ENCODE peak calls at places on chromosomes 7 and 10, in six cellular contexts. A, L, H, R, J and F are unnamed samples.

GRCh38 chr10:119878524-119878923 is 5.9 kb upstream of the MCMBP start:
- DNase-seq in A (no peak), R (no peak), H (no peak), L (no peak), J (no peak), F (no peak)

GRCh38 chr10:78714225-78714624 is 354.5 kb upstream of the ZMIZ1 start:
- DNase-seq in R (no peak), L (no peak), A (no peak), H (no peak), J (no peak), F (no peak)

GRCh38 chr10:127563718-127564553 is 14.8 kb downstream of the NPS start:
- DNase-seq in A (no peak), J (no peak), H (no peak), L (peak), R (peak), F (no peak)

GRCh38 chr10:5948999-5949759 is 28.2 kb downstream of the IL15RA start:
- DNase-seq in L (peak), H (no peak), J (no peak), R (peak), A (peak), F (peak)

GRCh38 chr10:108899686-108900085 is 1023.6 kb downstream of the XPNPEP1 start:
- DNase-seq in J (no peak), A (no peak), L (no peak), R (peak), H (no peak), F (no peak)

GRCh38 chr10:95831515-95831914 is 75.6 kb downstream of the ENTPD1 start:
- DNase-seq in A (no peak), R (no peak), H (no peak), J (no peak), L (no peak), F (no peak)

GRCh38 chr10:117967149-117967548 is 79.6 kb downstream of the RAB11FIP2 start:
- DNase-seq in L (no peak), A (no peak), R (no peak), J (no peak), H (no peak), F (peak)

GRCh38 chr10:77036993-77037734 is 600.4 kb downstream of the KCNMA1 start:
- DNase-seq in A (no peak), H (no peak), J (no peak), L (no peak), R (peak), F (no peak)

GRCh38 chr10:125189162-125189561 is 28.8 kb upstream of the CTBP2 start:
- DNase-seq in J (no peak), A (no peak), L (no peak), H (no peak), R (no peak), F (no peak)

GRCh38 chr10:89119651-89120050 is 87.5 kb downstream of the CH25H start:
- DNase-seq in L (no peak), H (no peak), A (no peak), R (no peak), J (no peak), F (no peak)

GRCh38 chr7:128404826-128405344 is 4.9 kb downstream of the IMPDH1 start:
- DNase-seq in A (no peak), L (no peak), R (no peak), J (no peak), H (no peak), F (no peak)

GRCh38 chr10:34492081-34492480 is 323.0 kb downstream of the PARD3 start:
- DNase-seq in A (peak), L (no peak), R (no peak), J (no peak), H (no peak), F (no peak)

GRCh38 chr7:157384301-157384700 is 47.5 kb downstream of the DNAJB6 start:
- DNase-seq in J (no peak), A (no peak), L (no peak), R (no peak), H (no peak), F (no peak)

GRCh38 chr10:60089095-60089494 is 182.7 kb upstream of the CCDC6 start:
- DNase-seq in H (no peak), J (no peak), A (no peak), L (no peak), R (no peak), F (no peak)

GRCh38 chr7:27367179-27367929 is 124.8 kb downstream of the EVX1 start:
- DNase-seq in L (no peak), H (no peak), A (no peak), R (no peak), J (no peak), F (no peak)

GRCh38 chr10:58400609-58401008 is 15.4 kb downstream of the TFAM start:
- DNase-seq in L (no peak), J (no peak), H (no peak), A (no peak), R (no peak), F (no peak)

GRCh38 chr7:113996405-113996804 is 77.6 kb upstream of the PPP1R3A start:
- DNase-seq in A (no peak), L (no peak), H (no peak), J (no peak), R (peak), F (no peak)

GRCh38 chr10:47406870-47407648 is 23.0 kb upstream of the ZNF488 start:
- DNase-seq in A (no peak), L (peak), J (no peak), R (peak), H (no peak), F (no peak)

GRCh38 chr7:71488308-71488707 is 356.4 kb downstream of the GALNT17 start:
- DNase-seq in L (no peak), H (peak), J (no peak), R (no peak), A (no peak), F (no peak)

GRCh38 chr7:36366649-36367560 is 22.8 kb upstream of the ANLN start:
- DNase-seq in A (peak), H (peak), L (peak), R (peak), J (peak), F (peak)

GRCh38 chr7:151061241-151062110 is 2.1 kb downstream of the SLC4A2 start:
- DNase-seq in R (peak), L (no peak), J (no peak), A (no peak), H (no peak), F (no peak)

GRCh38 chr10:7667262-7668141 is 736 bp upstream of the ITIH5 start:
- DNase-seq in R (peak), J (no peak), A (no peak), L (no peak), H (no peak), F (no peak)

GRCh38 chr7:138878064-138878463 is 80.1 kb upstream of the ATP6V0A4 start:
- DNase-seq in A (no peak), H (no peak), L (no peak), R (no peak), J (no peak), F (no peak)

GRCh38 chr7:159038066-159038465 is 106.6 kb downstream of the VIPR2 start:
- DNase-seq in J (peak), H (no peak), A (no peak), R (no peak), L (no peak), F (no peak)

GRCh38 chr7:101707587-101707986 is 78.5 kb upstream of the MYL10 start:
- DNase-seq in H (no peak), J (no peak), R (no peak), L (no peak), A (no peak), F (no peak)

GRCh38 chr7:138752568-138753518 is 45.0 kb upstream of the TMEM213 start:
- DNase-seq in R (peak), L (peak), A (peak), H (no peak), J (no peak), F (no peak)

GRCh38 chr10:124168581-124168980 is 75.2 kb upstream of the CHST15 start:
- DNase-seq in J (no peak), R (no peak), H (no peak), A (no peak), L (no peak), F (no peak)

GRCh38 chr10:73965890-73966768 is 31.8 kb upstream of the VCL start:
- DNase-seq in H (peak), A (no peak), L (peak), J (no peak), R (peak), F (peak)

GRCh38 chr7:134755422-134756022 is 23.9 kb upstream of the CALD1 start:
- DNase-seq in J (no peak), A (no peak), H (no peak), L (no peak), R (no peak), F (no peak)

GRCh38 chr10:102781089-102781920 is 37.6 kb downstream of the WBP1L start:
- DNase-seq in A (no peak), J (no peak), L (no peak), R (peak), H (no peak), F (no peak)

GRCh38 chr10:59266321-59266720 is 89.9 kb downstream of the PHYHIPL start:
- DNase-seq in A (no peak), J (no peak), L (no peak), R (no peak), H (no peak), F (no peak)